ENCODE peak calls at places on chromosomes 6 and 20, in nine cellular contexts. T, I, W, E, O, A, S, Q and R are unnamed samples.
A peak's percentile ranks its signal among the peaks of the same experiment; 100 is the strongest.

GRCh38 chr6:14275493-14275851 is 157.9 kb downstream of the CD83 start:
- DNase-seq in Q (peak; percentile 95), A (peak; percentile 69), T (no peak), O (no peak), E (no peak), W (no peak), S (no peak), I (no peak), R (no peak)

GRCh38 chr6:81366970-81367369 is 385.5 kb downstream of the TENT5A start:
- DNase-seq in Q (no peak), T (no peak), W (no peak), S (no peak), I (no peak), E (no peak), O (no peak), A (no peak), R (no peak)

GRCh38 chr6:3209114-3210023 is 18.1 kb downstream of the TUBB2B start:
- DNase-seq in W (peak; percentile 98), S (peak; percentile 69), O (peak; percentile 93), E (peak; percentile 62), A (peak; percentile 93), T (peak; percentile 88), I (no peak), Q (peak; percentile 96), R (no peak)

GRCh38 chr6:31680841-31681671 is at the start of gene LY6G5C:
- DNase-seq in T (peak; percentile 64), I (peak; percentile 55), Q (peak; percentile 89), O (peak; percentile 48), W (peak; percentile 94), A (peak; percentile 95), E (peak; percentile 85), S (peak; percentile 60), R (peak; percentile 52)

GRCh38 chr20:5729348-5729747 is 20.9 kb upstream of the SHLD1 start:
- DNase-seq in S (no peak), E (no peak), Q (no peak), T (no peak), A (no peak), O (no peak), I (no peak), W (no peak), R (no peak)

GRCh38 chr20:49028684-49029083 is 17.4 kb upstream of the CSE1L start:
- DNase-seq in W (peak; percentile 5), A (peak; percentile 48), S (no peak), T (no peak), I (no peak), Q (no peak), O (no peak), E (peak; percentile 54), R (no peak)

GRCh38 chr6:14665827-14666724 is 548.5 kb downstream of the CD83 start:
- DNase-seq in A (peak; percentile 89), E (no peak), Q (no peak), T (peak; percentile 94), O (peak; percentile 57), W (no peak), I (peak; percentile 41), S (no peak), R (peak; percentile 31)

GRCh38 chr6:133699986-133700385 is 188.9 kb upstream of the TCF21 start:
- DNase-seq in T (no peak), E (no peak), I (no peak), W (no peak), S (no peak), A (no peak), Q (peak; percentile 52), O (no peak), R (no peak)

GRCh38 chr20:40489886-40490285 is 199.2 kb downstream of the MAFB start:
- DNase-seq in E (no peak), Q (peak; percentile 18), I (no peak), O (peak; percentile 63), S (no peak), W (no peak), A (peak; percentile 67), T (peak; percentile 75), R (no peak)

GRCh38 chr6:87540541-87540940 is 49.2 kb downstream of the RARS2 start:
- DNase-seq in W (no peak), S (no peak), Q (no peak), E (no peak), T (no peak), O (no peak), I (no peak), A (peak; percentile 69), R (no peak)

GRCh38 chr6:4185419-4185818 is 50.0 kb upstream of the ECI2 start:
- DNase-seq in A (no peak), O (no peak), I (no peak), S (no peak), Q (no peak), T (no peak), W (no peak), E (no peak), R (no peak)